ENCODE peak calls at places on chromosomes 12 and 14, in seven cellular contexts. D is fibroblast of mammary gland, R is skeletal muscle cell, V is body of pancreas, L is DMS53, W is HTR-8/SVneo, Q is NCI-H1436. Z is an unnamed sample.

GRCh38 chr12:10701226-10701681 is 21.9 kb downstream of the YBX3 start:
- DNase-seq in R (no peak), L (no peak), W (no peak), D (peak), Q (no peak), V (no peak), Z (no peak)

GRCh38 chr14:103058209-103059055 is 1.1 kb upstream of the CDC42BPB start:
- DNase-seq in W (peak), V (no peak), R (no peak), Q (no peak), L (no peak), D (no peak), Z (no peak)

GRCh38 chr14:33711761-33712160 is 239.1 kb downstream of the EGLN3 start:
- DNase-seq in L (no peak), R (no peak), D (no peak), V (no peak), Q (no peak), W (no peak), Z (no peak)

GRCh38 chr12:19263666-19264065 is 134.1 kb downstream of the PLEKHA5 start:
- DNase-seq in D (no peak), L (no peak), V (no peak), W (no peak), R (no peak), Q (no peak), Z (no peak)

GRCh38 chr12:42935756-42936155 is 346.2 kb upstream of the PRICKLE1 start:
- DNase-seq in D (peak), R (peak), V (no peak), Q (no peak), W (no peak), L (peak), Z (no peak)

GRCh38 chr12:56014205-56014604 is 6.6 kb upstream of the IKZF4 start:
- DNase-seq in D (no peak), L (peak), V (no peak), R (no peak), W (no peak), Q (no peak), Z (no peak)

GRCh38 chr14:101501341-101501740 is 60.0 kb upstream of the DIO3 start:
- DNase-seq in D (no peak), Q (no peak), V (no peak), L (no peak), R (no peak), W (no peak), Z (no peak)

GRCh38 chr12:102781117-102781516 is 135.9 kb downstream of the PAH start:
- DNase-seq in V (no peak), R (no peak), L (no peak), Q (no peak), D (no peak), W (no peak), Z (peak)

GRCh38 chr14:98959410-98959809 is 312.6 kb downstream of the BCL11B start:
- DNase-seq in L (no peak), Q (no peak), W (no peak), D (no peak), V (no peak), R (no peak), Z (no peak)

GRCh38 chr12:71360013-71360412 is 79.6 kb upstream of the LGR5 start:
- DNase-seq in L (no peak), D (no peak), Q (no peak), R (no peak), V (no peak), W (no peak), Z (no peak)

GRCh38 chr12:62379026-62379722 is 87.5 kb upstream of the MON2 start:
- DNase-seq in R (peak), V (no peak), L (no peak), Q (no peak), D (peak), W (peak), Z (no peak)

GRCh38 chr12:71727958-71728357 is 26.7 kb upstream of the RAB21 start:
- DNase-seq in V (no peak), R (no peak), L (no peak), Q (no peak), D (no peak), W (no peak), Z (peak)

GRCh38 chr12:109099426-109100020 is 2.1 kb downstream of the UNG start:
- DNase-seq in R (no peak), Q (no peak), V (no peak), W (no peak), L (no peak), D (no peak), Z (peak)

GRCh38 chr12:31033681-31034080 is 40.0 kb upstream of the DDX11 start:
- DNase-seq in Q (no peak), W (no peak), D (peak), R (no peak), L (no peak), V (no peak), Z (no peak)

GRCh38 chr14:55638665-55639064 is 58.7 kb downstream of the KTN1 start:
- DNase-seq in V (no peak), W (no peak), Q (no peak), L (no peak), R (no peak), D (peak), Z (no peak)

GRCh38 chr12:93857279-93857894 is 180.2 kb downstream of the CRADD start:
- DNase-seq in W (no peak), L (no peak), Q (no peak), D (peak), V (no peak), R (peak), Z (no peak)

GRCh38 chr12:116924558-116925453 is 14.1 kb downstream of the FBXW8 start:
- DNase-seq in V (no peak), R (no peak), W (peak), L (no peak), Q (no peak), D (peak), Z (no peak)